ENCODE peak calls at places on chromosomes 4 and X, in eight cellular contexts. Z is AG04450, F is lower lobe of right lung, O is skeletal muscle cell, S is HEK293T, H is AG10803, N is retinal pigment epithelial cell, T is nephron progenitor cell. J is an unnamed sample.

GRCh38 chr4:61359301-61359700 is 159.2 kb downstream of the ADGRL3 start:
- DNase-seq in Z (no peak), F (no peak), O (no peak), S (no peak), H (no peak), N (no peak), T (no peak), J (no peak)

GRCh38 chrX:141214216-141214615 is 28.1 kb downstream of the SPANXC start:
- DNase-seq in Z (no peak), F (no peak), O (peak), S (no peak), H (peak), N (no peak), T (no peak), J (no peak)

GRCh38 chr4:87037921-87038320 is 103.1 kb downstream of the AFF1 start:
- DNase-seq in Z (no peak), F (no peak), O (no peak), S (no peak), H (no peak), N (no peak), T (no peak), J (no peak)

GRCh38 chr4:15945516-15945915 is 7.0 kb upstream of the FGFBP1 start:
- DNase-seq in Z (no peak), F (no peak), O (no peak), S (no peak), H (no peak), N (no peak), T (no peak), J (no peak)

GRCh38 chrX:51494409-51494808 is 2.0 kb downstream of the NUDT11 start:
- DNase-seq in Z (no peak), F (no peak), O (no peak), S (no peak), H (no peak), N (no peak), T (no peak), J (no peak)

GRCh38 chr4:35038079-35038805 is 1206.1 kb downstream of the ARAP2 start:
- DNase-seq in Z (no peak), F (no peak), O (no peak), S (no peak), H (no peak), N (no peak), T (no peak), J (no peak)

GRCh38 chrX:153932220-153932915 is 2.5 kb downstream of the NAA10 start:
- DNase-seq in Z (no peak), F (no peak), O (no peak), S (no peak), H (no peak), N (no peak), T (no peak), J (no peak)

GRCh38 chr4:116838609-116839008 is 246.8 kb downstream of the TRAM1L1 start:
- DNase-seq in Z (no peak), F (no peak), O (no peak), S (no peak), H (no peak), N (no peak), T (no peak), J (no peak)

GRCh38 chr4:82799006-82799881 is 648 bp upstream of the SCD5 start:
- DNase-seq in Z (no peak), F (no peak), O (no peak), S (no peak), H (no peak), N (no peak), T (peak), J (no peak)

GRCh38 chrX:149275836-149276235 is 229.3 kb downstream of the IDS start:
- DNase-seq in Z (no peak), F (no peak), O (peak), S (no peak), H (peak), N (no peak), T (no peak), J (no peak)

GRCh38 chr4:22391548-22391947 is 124.3 kb downstream of the ADGRA3 start:
- DNase-seq in Z (peak), F (no peak), O (peak), S (no peak), H (peak), N (no peak), T (no peak), J (no peak)

GRCh38 chrX:30513284-30513683 is 64.3 kb downstream of the TASL start:
- DNase-seq in Z (no peak), F (no peak), O (no peak), S (no peak), H (no peak), N (no peak), T (no peak), J (no peak)

GRCh38 chrX:107485019-107485418 is 35.6 kb downstream of the FRMPD3 start:
- DNase-seq in Z (no peak), F (no peak), O (no peak), S (no peak), H (peak), N (no peak), T (no peak), J (no peak)

GRCh38 chrX:20071511-20072079 is 45.1 kb downstream of the MAP7D2 start:
- DNase-seq in Z (no peak), F (no peak), O (no peak), S (no peak), H (no peak), N (no peak), T (no peak), J (no peak)

GRCh38 chr4:140367738-140368137 is 5.7 kb upstream of the SCOC start:
- DNase-seq in Z (peak), F (no peak), O (no peak), S (no peak), H (peak), N (no peak), T (no peak), J (peak)

GRCh38 chr4:4440333-4441061 is 53.6 kb downstream of the NSG1 start:
- DNase-seq in Z (no peak), F (no peak), O (no peak), S (no peak), H (no peak), N (no peak), T (no peak), J (peak)

GRCh38 chrX:149540133-149540620 is 635 bp upstream of the EOLA1 start:
- DNase-seq in Z (peak), F (peak), O (peak), S (peak), H (peak), N (no peak), T (peak), J (peak)

GRCh38 chr4:114921790-114922581 is 191.4 kb downstream of the NDST4 start:
- DNase-seq in Z (no peak), F (peak), O (no peak), S (no peak), H (no peak), N (no peak), T (no peak), J (peak)

GRCh38 chrX:153870791-153871360 is 15.1 kb downstream of the L1CAM start:
- DNase-seq in Z (no peak), F (no peak), O (no peak), S (no peak), H (no peak), N (no peak), T (no peak), J (no peak)

GRCh38 chr4:176191974-176192373 is 3.4 kb downstream of the SPATA4 start:
- DNase-seq in Z (no peak), F (no peak), O (peak), S (no peak), H (peak), N (no peak), T (no peak), J (peak)

GRCh38 chr4:172095161-172095560 is 282.0 kb downstream of the GALNTL6 start:
- DNase-seq in Z (no peak), F (no peak), O (no peak), S (no peak), H (no peak), N (no peak), T (no peak), J (no peak)

GRCh38 chr4:138202686-138203085 is 39.5 kb downstream of the SLC7A11 start:
- DNase-seq in Z (no peak), F (no peak), O (no peak), S (no peak), H (no peak), N (no peak), T (no peak), J (no peak)

GRCh38 chr4:63757919-63758318 is 651.3 kb downstream of the TECRL start:
- DNase-seq in Z (no peak), F (no peak), O (no peak), S (no peak), H (no peak), N (no peak), T (no peak), J (no peak)

GRCh38 chr4:128565565-128566186 is 243.8 kb upstream of the JADE1 start:
- DNase-seq in Z (no peak), F (no peak), O (no peak), S (peak), H (peak), N (no peak), T (peak), J (peak)

GRCh38 chr4:80182237-80182866 is 15.0 kb upstream of the PRDM8 start:
- DNase-seq in Z (no peak), F (no peak), O (no peak), S (no peak), H (no peak), N (no peak), T (no peak), J (no peak)

GRCh38 chr4:170005472-170005871 is 20.7 kb downstream of the MFAP3L start:
- DNase-seq in Z (no peak), F (no peak), O (no peak), S (no peak), H (no peak), N (no peak), T (no peak), J (peak)

GRCh38 chr4:100632163-100632562 is 114.3 kb upstream of the EMCN start:
- DNase-seq in Z (no peak), F (no peak), O (no peak), S (no peak), H (no peak), N (no peak), T (no peak), J (no peak)

GRCh38 chr4:168782439-168782838 is 227.6 kb downstream of the CBR4 start:
- DNase-seq in Z (no peak), F (no peak), O (no peak), S (no peak), H (no peak), N (no peak), T (no peak), J (no peak)

GRCh38 chrX:106039920-106040319 is 1.4 kb upstream of the SERPINA7 start:
- DNase-seq in Z (no peak), F (no peak), O (no peak), S (peak), H (no peak), N (no peak), T (no peak), J (no peak)

GRCh38 chrX:74521961-74522833 is 92.2 kb downstream of the RLIM start:
- DNase-seq in Z (no peak), F (no peak), O (peak), S (no peak), H (peak), N (no peak), T (no peak), J (peak)

GRCh38 chr4:134544303-134544761 is 342.7 kb upstream of the PABPC4L start:
- DNase-seq in Z (no peak), F (no peak), O (peak), S (peak), H (peak), N (peak), T (no peak), J (peak)

GRCh38 chrX:87517571-87518141 is at the start of gene KLHL4:
- DNase-seq in Z (peak), F (no peak), O (peak), S (no peak), H (no peak), N (no peak), T (peak), J (peak)

GRCh38 chrX:18288716-18289115 is 65.8 kb downstream of the SCML2 start:
- DNase-seq in Z (no peak), F (no peak), O (no peak), S (no peak), H (no peak), N (no peak), T (peak), J (no peak)